ENCODE peak calls at places on chromosomes 7 and 10, in ten cellular contexts. L is naive thymus-derived CD8-positive, alpha-beta T cell; D is RWPE1; N is WTC11; A is NCI-H1092 treated with DMSO at 0.1 percent for 48 hours; G is hepatocyte; P is GM12865; R is caudate nucleus; Z is fibroblast of mammary gland; C is left ventricle myocardium inferior. S is an unnamed sample.

GRCh38 chr10:48913674-48914073 is 26.0 kb downstream of the LRRC18 start:
- DNase-seq in L (no peak), D (no peak), N (no peak), A (no peak), G (no peak), P (no peak), R (no peak), Z (no peak), C (no peak), S (no peak)

GRCh38 chr7:27046854-27047549 is 48.8 kb downstream of the HOXA1 start:
- DNase-seq in L (no peak), D (peak), N (no peak), A (no peak), G (no peak), P (no peak), R (no peak), Z (peak), C (no peak), S (peak)

GRCh38 chr7:142554555-142555532 is 194.4 kb upstream of the PRSS1 start:
- DNase-seq in L (no peak), D (no peak), N (no peak), A (no peak), G (no peak), P (no peak), R (no peak), Z (peak), C (no peak), S (no peak)

GRCh38 chr7:96648784-96649183 is 60.9 kb downstream of the SEM1 start:
- DNase-seq in L (no peak), D (no peak), N (peak), A (no peak), G (no peak), P (no peak), R (no peak), Z (no peak), C (no peak), S (no peak)

GRCh38 chr7:137875746-137876145 is 29.0 kb upstream of the DGKI start:
- DNase-seq in L (no peak), D (no peak), N (no peak), A (no peak), G (no peak), P (no peak), R (no peak), Z (no peak), C (no peak), S (no peak)

GRCh38 chr7:66153691-66154090 is 39.0 kb downstream of the CRCP start:
- DNase-seq in L (no peak), D (no peak), N (no peak), A (no peak), G (no peak), P (no peak), R (no peak), Z (no peak), C (no peak), S (no peak)

GRCh38 chr10:16779375-16779774 is 37.8 kb downstream of the RSU1 start:
- DNase-seq in L (peak), D (no peak), N (no peak), A (no peak), G (no peak), P (peak), R (no peak), Z (no peak), C (no peak), S (no peak)

GRCh38 chr10:58802047-58802446 is 289.4 kb downstream of the BICC1 start:
- DNase-seq in L (no peak), D (no peak), N (no peak), A (no peak), G (no peak), P (no peak), R (no peak), Z (no peak), C (no peak), S (no peak)